ENCODE peak calls at places on chromosomes 6 and 20, in six cellular contexts. J is suprapubic skin, H is AG04449, A is heart left ventricle, W is uterus, Z is astrocyte. I is an unnamed sample.

GRCh38 chr20:24825591-24825990 is 123.5 kb upstream of the CST7 start:
- DNase-seq in H (no peak), Z (no peak), A (no peak), J (no peak), W (no peak), I (no peak)

GRCh38 chr6:50791900-50792508 is 26.7 kb upstream of the TFAP2B start:
- DNase-seq in A (no peak), Z (no peak), H (no peak), J (no peak), W (no peak), I (no peak)

GRCh38 chr6:166772518-166772917 is 145.5 kb upstream of the RPS6KA2 start:
- DNase-seq in Z (no peak), H (no peak), J (no peak), A (no peak), W (no peak), I (no peak)

GRCh38 chr6:150142657-150143501 is at the start of gene PPP1R14C:
- DNase-seq in H (no peak), Z (peak; percentile 23), A (peak; percentile 69), W (no peak), J (peak; percentile 75), I (peak; percentile 84)

GRCh38 chr6:15152720-15153119 is 93.1 kb upstream of the JARID2 start:
- DNase-seq in J (no peak), H (no peak), W (no peak), A (no peak), Z (no peak), I (no peak)

GRCh38 chr20:35947907-35948306 is 6.4 kb downstream of the SCAND1 start:
- DNase-seq in A (no peak), J (no peak), W (no peak), H (peak; percentile 56), Z (no peak), I (no peak)

GRCh38 chr20:7937328-7937727 is 2.9 kb downstream of the HAO1 start:
- DNase-seq in Z (no peak), H (no peak), J (no peak), A (no peak), W (no peak), I (no peak)

GRCh38 chr6:116280161-116280959 is 630 bp upstream of the TSPYL1 start:
- DNase-seq in J (no peak), W (no peak), Z (no peak), H (no peak), A (no peak), I (no peak)

GRCh38 chr6:36068012-36068392 is 40.4 kb downstream of the MAPK14 start:
- DNase-seq in A (no peak), H (no peak), J (no peak), Z (no peak), W (no peak), I (no peak)

GRCh38 chr6:340181-340955 is 48.1 kb downstream of the DUSP22 start:
- DNase-seq in Z (no peak), J (no peak), W (no peak), H (no peak), A (no peak), I (no peak)

GRCh38 chr6:168208854-168209253 is 110.7 kb downstream of the DACT2 start:
- DNase-seq in J (no peak), H (no peak), W (no peak), Z (no peak), A (no peak), I (no peak)

GRCh38 chr20:61913423-61914225 is 152.1 kb downstream of the TAF4 start:
- DNase-seq in A (no peak), J (no peak), H (no peak), W (no peak), Z (no peak), I (peak; percentile 39)

GRCh38 chr6:105359419-105360366 is 43.2 kb downstream of the PREP start:
- DNase-seq in H (peak; percentile 79), W (no peak), Z (peak; percentile 95), J (no peak), A (no peak), I (no peak)

GRCh38 chr6:139497344-139497961 is 123.0 kb upstream of the CITED2 start:
- DNase-seq in Z (no peak), H (no peak), W (no peak), J (no peak), A (no peak), I (no peak)

GRCh38 chr6:36769676-36770499 is 69.4 kb downstream of the CPNE5 start:
- DNase-seq in A (peak; percentile 56), J (no peak), H (no peak), Z (peak; percentile 39), W (no peak), I (no peak)

GRCh38 chr20:18645851-18646250 is 58.0 kb downstream of the DTD1 start:
- DNase-seq in J (no peak), A (no peak), W (no peak), Z (no peak), H (no peak), I (no peak)

GRCh38 chr20:13672657-13673056 is 33.9 kb upstream of the TASP1 start:
- DNase-seq in J (no peak), H (no peak), W (no peak), Z (no peak), A (no peak), I (no peak)

GRCh38 chr6:7241160-7241559 is 71.8 kb downstream of the SSR1 start:
- DNase-seq in A (no peak), W (no peak), H (no peak), J (peak; percentile 44), Z (no peak), I (no peak)

GRCh38 chr6:82980086-82980485 is 85.6 kb downstream of the UBE3D start:
- DNase-seq in J (no peak), W (no peak), Z (peak; percentile 80), A (no peak), H (peak; percentile 47), I (no peak)

GRCh38 chr6:152828431-152828830 is 77.8 kb downstream of the VIP start:
- DNase-seq in W (no peak), J (no peak), Z (no peak), H (no peak), A (no peak), I (no peak)

GRCh38 chr6:26363882-26364825 is 844 bp upstream of the BTN3A2 start:
- DNase-seq in H (no peak), A (no peak), Z (no peak), J (no peak), W (peak; percentile 28), I (no peak)

GRCh38 chr6:120405947-120406346 is 928.3 kb downstream of the TBC1D32 start:
- DNase-seq in W (no peak), J (no peak), Z (no peak), A (no peak), H (no peak), I (no peak)

GRCh38 chr20:23397961-23398360 is 23.3 kb downstream of the NAPB start:
- DNase-seq in J (no peak), Z (peak; percentile 20), A (no peak), W (no peak), H (no peak), I (no peak)

GRCh38 chr6:124987291-124987690 is 25.1 kb downstream of the RNF217 start:
- DNase-seq in Z (no peak), J (no peak), H (no peak), W (no peak), A (no peak), I (no peak)

GRCh38 chr20:59159822-59160740 is 3.5 kb upstream of the ZNF831 start:
- DNase-seq in J (no peak), H (no peak), A (peak; percentile 57), W (no peak), Z (no peak), I (no peak)

GRCh38 chr20:36149469-36149868 is 5.1 kb upstream of the EPB41L1 start:
- DNase-seq in J (no peak), W (no peak), Z (no peak), H (no peak), A (peak; percentile 83), I (peak; percentile 87)

GRCh38 chr20:17504326-17504897 is 26.8 kb downstream of the BFSP1 start:
- DNase-seq in Z (no peak), H (no peak), J (no peak), A (no peak), W (no peak), I (no peak)
- H3K4me3 ChIP-seq in Z (no peak overlapping the region), H (peak overlapping the region; percentile 45), J (peak overlapping the region; percentile 53), A (peak overlapping the region; percentile 59), W (no peak overlapping the region), I (peak overlapping the region; percentile 76)

GRCh38 chr6:1606533-1607235 is 3.0 kb upstream of the FOXC1 start:
- DNase-seq in H (no peak), A (no peak), J (no peak), W (no peak), Z (no peak), I (peak; percentile 74)

GRCh38 chr6:1604347-1604990 is 5.2 kb upstream of the FOXC1 start:
- DNase-seq in W (no peak), H (no peak), J (peak; percentile 62), A (peak; percentile 89), Z (no peak), I (peak; percentile 87)

GRCh38 chr6:1603708-1604346 is 5.9 kb upstream of the FOXC1 start:
- DNase-seq in H (no peak), J (no peak), Z (no peak), A (no peak), W (no peak), I (peak; percentile 56)

GRCh38 chr6:1605822-1606532 is 3.7 kb upstream of the FOXC1 start:
- DNase-seq in J (no peak), A (no peak), H (no peak), Z (no peak), W (no peak), I (peak; percentile 54)

GRCh38 chr6:1604991-1605821 is 4.5 kb upstream of the FOXC1 start:
- DNase-seq in Z (no peak), H (no peak), J (no peak), A (no peak), W (no peak), I (peak; percentile 78)
- H3K4me3 ChIP-seq in Z (no peak overlapping the region), H (peak overlapping the region; percentile 48), J (peak overlapping the region; percentile 56), A (peak overlapping the region; percentile 60), W (no peak overlapping the region), I (no peak overlapping the region)

DNA sequence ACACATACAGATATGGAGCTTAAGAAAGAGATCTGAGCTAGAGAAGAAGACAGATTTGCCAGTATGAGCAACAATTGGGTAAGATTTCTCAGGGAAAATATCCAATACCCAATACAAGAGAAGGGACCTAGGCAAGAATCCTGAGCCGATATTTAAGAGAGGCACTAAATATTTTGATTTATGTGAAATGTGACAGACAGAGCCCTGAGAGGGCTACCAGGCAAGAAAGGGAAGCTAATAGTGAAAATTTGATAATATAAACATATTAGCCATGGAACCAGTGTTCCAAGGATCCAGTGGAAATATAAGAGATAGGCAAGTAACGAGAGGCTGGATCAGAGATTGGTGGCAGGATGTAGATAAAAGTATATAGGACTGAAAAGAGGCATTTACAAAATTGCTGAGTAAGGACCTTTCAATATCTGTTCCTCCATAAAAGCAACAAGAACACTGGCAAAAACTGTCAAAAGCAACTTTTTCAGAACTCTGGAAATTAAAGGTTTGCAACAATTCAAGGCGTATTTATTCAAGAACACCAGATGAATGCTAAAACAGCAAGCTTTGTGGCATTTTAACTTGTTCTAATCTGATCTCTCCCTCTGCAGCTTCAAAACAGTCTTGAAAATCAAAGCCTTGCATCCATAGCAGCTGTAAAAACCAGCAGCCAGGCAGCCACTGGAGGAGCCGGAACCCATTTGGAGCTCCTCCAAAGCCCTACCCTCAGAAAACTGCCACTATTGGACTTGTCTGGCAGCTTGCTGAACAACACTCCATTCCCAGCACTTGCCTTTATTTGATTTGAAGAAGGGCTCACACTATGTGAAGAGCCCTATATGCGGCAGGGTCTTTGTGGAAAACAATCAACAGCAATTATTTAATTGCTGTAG is 58.8 kb downstream of the REV3L start:
- DNase-seq in W (no peak), J (no peak), A (no peak), H (no peak), Z (peak; percentile 40), I (no peak)
- H3K4me3 ChIP-seq in W (no peak overlapping the region), J (no peak overlapping the region), A (no peak overlapping the region), H (no peak overlapping the region), Z (no peak overlapping the region), I (no peak overlapping the region)

GRCh38 chr20:32535316-32535952 is 49.7 kb downstream of the NOL4L start:
- DNase-seq in H (no peak), Z (no peak), A (no peak), W (no peak), J (no peak), I (no peak)
- H3K4me3 ChIP-seq in H (no peak overlapping the region), Z (no peak overlapping the region), A (peak overlapping the region; percentile 66), W (no peak overlapping the region), J (peak overlapping the region; percentile 57), I (peak overlapping the region; percentile 49)